ENCODE peak calls at places on chromosomes 16 and 17, in four cellular contexts. One of them, this sample, is unnamed.
A peak's percentile ranks its signal among the peaks of the same experiment; 100 is the strongest.

GRCh38 chr16:76696876-76697275 is 419.7 kb downstream of the CNTNAP4 start:
- DNase-seq in H9: no peak
- DNase-seq in H1: no peak
- DNase-seq in IMR-90: no peak
- DNase-seq in this sample: no peak

GRCh38 chr17:70134777-70135176 is 34.6 kb upstream of the KCNJ2 start:
- DNase-seq in H9: no peak
- DNase-seq in H1: no peak
- DNase-seq in IMR-90: no peak
- DNase-seq in this sample: no peak

GRCh38 chr17:80742091-80742490 is 197.5 kb downstream of the RPTOR start:
- DNase-seq in H9: no peak
- DNase-seq in H1: no peak
- DNase-seq in IMR-90: no peak
- DNase-seq in this sample: peak; percentile 57

GRCh38 chr16:49183911-49184310 is 97.7 kb downstream of the CBLN1 start:
- DNase-seq in H9: peak; percentile 73
- DNase-seq in H1: peak; percentile 7
- DNase-seq in IMR-90: no peak
- DNase-seq in this sample: peak; percentile 64

GRCh38 chr17:79568661-79569060 is 42.2 kb downstream of the RBFOX3 start:
- DNase-seq in H9: no peak
- DNase-seq in H1: no peak
- DNase-seq in IMR-90: no peak
- DNase-seq in this sample: no peak

GRCh38 chr17:42274812-42275526 is 1.2 kb downstream of the STAT5B start:
- DNase-seq in H9: no peak
- DNase-seq in H1: no peak
- DNase-seq in IMR-90: no peak
- DNase-seq in this sample: no peak

GRCh38 chr16:4918790-4919210 is 18.1 kb downstream of the PPL start:
- DNase-seq in H9: peak; percentile 58
- DNase-seq in H1: no peak
- DNase-seq in IMR-90: no peak
- DNase-seq in this sample: no peak

GRCh38 chr16:10150906-10151305 is 31.3 kb downstream of the GRIN2A start:
- DNase-seq in H9: no peak
- DNase-seq in H1: no peak
- DNase-seq in IMR-90: no peak
- DNase-seq in this sample: peak; percentile 46

GRCh38 chr16:72938426-72939164 is 109.3 kb downstream of the ZFHX3 start:
- DNase-seq in H9: no peak
- DNase-seq in H1: no peak
- DNase-seq in IMR-90: peak; percentile 93
- DNase-seq in this sample: no peak

DNA sequence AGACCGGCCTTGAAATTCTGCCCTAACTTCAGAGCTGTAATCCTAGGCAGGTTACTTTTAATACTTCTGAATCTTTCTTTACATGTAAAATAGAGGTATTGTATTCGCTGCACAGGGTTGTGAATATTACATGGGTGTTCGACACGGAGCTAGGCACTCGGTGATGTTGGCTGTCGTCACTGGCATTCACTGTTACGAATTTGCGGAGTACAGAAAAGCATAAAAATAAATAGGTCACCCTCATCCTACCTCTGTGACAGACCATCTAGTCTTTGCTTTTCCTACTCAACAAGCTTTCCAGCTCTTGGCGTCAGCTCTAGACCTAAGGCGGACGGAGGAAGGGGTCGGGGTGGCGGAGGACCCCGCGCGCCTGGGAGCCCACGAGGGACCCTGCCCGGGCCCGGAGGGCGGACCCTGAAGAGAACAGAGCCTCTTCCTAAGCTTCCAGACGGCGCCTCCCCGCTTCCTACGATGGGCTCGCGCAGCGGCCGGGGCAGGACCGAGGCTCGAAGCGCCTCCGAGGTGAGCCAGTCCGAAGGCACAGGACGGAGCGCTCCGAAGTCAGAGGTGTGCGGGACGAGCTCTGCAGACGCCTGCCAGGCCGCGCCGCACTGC is 877 bp upstream of the SPG7 start:
- DNase-seq in H9: no peak
- DNase-seq in H1: no peak
- DNase-seq in IMR-90: no peak
- DNase-seq in this sample: no peak
- H4K5ac ChIP-seq in H9: no peak overlapping the region
- H4K5ac ChIP-seq in H1: peak overlapping the region; percentile 90
- H4K5ac ChIP-seq in IMR-90: peak overlapping the region; percentile 62
- H4K5ac ChIP-seq in this sample: no peak overlapping the region

GRCh38 chr16:65781363-65781762 is 585.1 kb upstream of the CDH5 start:
- DNase-seq in H9: no peak
- DNase-seq in H1: no peak
- DNase-seq in IMR-90: peak; percentile 4
- DNase-seq in this sample: no peak
- H4K5ac ChIP-seq in H9: no peak overlapping the region
- H4K5ac ChIP-seq in H1: no peak overlapping the region
- H4K5ac ChIP-seq in IMR-90: no peak overlapping the region
- H4K5ac ChIP-seq in this sample: no peak overlapping the region

GRCh38 chr17:50359005-50359699 is 13.2 kb downstream of the XYLT2 start:
- DNase-seq in H9: no peak
- DNase-seq in H1: no peak
- DNase-seq in IMR-90: no peak
- DNase-seq in this sample: no peak
- H4K5ac ChIP-seq in H9: no peak overlapping the region
- H4K5ac ChIP-seq in H1: no peak overlapping the region
- H4K5ac ChIP-seq in IMR-90: no peak overlapping the region
- H4K5ac ChIP-seq in this sample: no peak overlapping the region

DNA sequence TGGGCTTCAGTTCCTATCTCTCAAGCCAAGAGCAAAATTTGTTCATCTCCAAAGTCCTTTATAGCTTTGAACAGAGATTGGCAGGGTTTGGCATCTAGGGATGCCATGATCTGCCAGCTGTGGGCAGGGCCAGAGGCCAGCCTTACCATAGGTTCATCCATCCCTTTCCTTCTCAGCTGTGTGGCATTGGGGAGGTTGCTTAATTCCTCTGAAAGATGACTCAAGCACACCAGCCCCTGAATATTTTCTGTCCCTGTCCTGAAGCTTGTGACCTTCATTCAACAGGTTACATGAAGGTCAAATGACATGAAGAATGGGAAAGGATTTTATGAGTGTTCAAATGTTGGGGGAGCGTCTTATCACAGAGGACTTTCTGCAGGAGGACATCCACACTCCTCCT is 3.4 kb downstream of the MT1G start:
- DNase-seq in H9: no peak
- DNase-seq in H1: no peak
- DNase-seq in IMR-90: no peak
- DNase-seq in this sample: no peak
- H4K5ac ChIP-seq in H9: no peak overlapping the region
- H4K5ac ChIP-seq in H1: no peak overlapping the region
- H4K5ac ChIP-seq in IMR-90: no peak overlapping the region
- H4K5ac ChIP-seq in this sample: no peak overlapping the region

DNA sequence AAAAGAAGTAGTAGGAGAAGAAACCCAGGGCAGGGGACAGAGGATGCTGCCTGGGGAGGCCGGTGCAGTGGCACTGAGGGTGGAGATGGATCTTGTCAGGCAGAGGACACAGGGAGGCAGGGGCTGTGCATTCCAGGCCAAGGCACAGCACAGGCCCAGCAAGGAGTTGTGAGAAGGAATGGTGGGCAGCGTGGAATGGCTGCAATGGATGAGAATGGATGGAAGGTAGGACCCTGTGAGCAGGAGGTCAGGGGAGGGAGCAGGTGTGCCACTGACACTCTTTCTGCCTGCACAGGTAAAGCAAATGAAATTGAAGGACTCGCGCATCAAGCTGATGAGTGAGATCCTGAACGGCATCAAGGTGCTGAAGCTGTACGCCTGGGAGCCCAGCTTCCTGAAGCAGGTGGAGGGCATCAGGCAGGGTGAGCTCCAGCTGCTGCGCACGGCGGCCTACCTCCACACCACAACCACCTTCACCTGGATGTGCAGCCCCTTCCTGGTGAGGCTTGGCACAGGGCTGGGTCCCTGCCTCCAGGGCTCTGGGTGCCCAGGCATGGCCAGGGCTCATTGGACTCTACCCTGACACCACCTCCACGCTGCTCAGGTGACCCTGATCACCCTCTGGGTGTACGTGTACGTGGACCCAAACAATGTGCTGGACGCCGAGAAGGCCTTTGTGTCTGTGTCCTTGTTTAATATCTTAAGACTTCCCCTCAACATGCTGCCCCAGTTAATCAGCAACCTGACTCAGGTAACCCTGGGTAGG is 32.8 kb downstream of the ABCC3 start:
- DNase-seq in H9: no peak
- DNase-seq in H1: no peak
- DNase-seq in IMR-90: no peak
- DNase-seq in this sample: no peak
- H4K5ac ChIP-seq in H9: no peak overlapping the region
- H4K5ac ChIP-seq in H1: no peak overlapping the region
- H4K5ac ChIP-seq in IMR-90: peak overlapping the region; percentile 69
- H4K5ac ChIP-seq in this sample: no peak overlapping the region

GRCh38 chr17:27755706-27756466 is 44.4 kb downstream of the NOS2 start:
- DNase-seq in H9: no peak
- DNase-seq in H1: no peak
- DNase-seq in IMR-90: no peak
- DNase-seq in this sample: no peak
- H4K5ac ChIP-seq in H9: no peak overlapping the region
- H4K5ac ChIP-seq in H1: no peak overlapping the region
- H4K5ac ChIP-seq in IMR-90: no peak overlapping the region
- H4K5ac ChIP-seq in this sample: no peak overlapping the region

DNA sequence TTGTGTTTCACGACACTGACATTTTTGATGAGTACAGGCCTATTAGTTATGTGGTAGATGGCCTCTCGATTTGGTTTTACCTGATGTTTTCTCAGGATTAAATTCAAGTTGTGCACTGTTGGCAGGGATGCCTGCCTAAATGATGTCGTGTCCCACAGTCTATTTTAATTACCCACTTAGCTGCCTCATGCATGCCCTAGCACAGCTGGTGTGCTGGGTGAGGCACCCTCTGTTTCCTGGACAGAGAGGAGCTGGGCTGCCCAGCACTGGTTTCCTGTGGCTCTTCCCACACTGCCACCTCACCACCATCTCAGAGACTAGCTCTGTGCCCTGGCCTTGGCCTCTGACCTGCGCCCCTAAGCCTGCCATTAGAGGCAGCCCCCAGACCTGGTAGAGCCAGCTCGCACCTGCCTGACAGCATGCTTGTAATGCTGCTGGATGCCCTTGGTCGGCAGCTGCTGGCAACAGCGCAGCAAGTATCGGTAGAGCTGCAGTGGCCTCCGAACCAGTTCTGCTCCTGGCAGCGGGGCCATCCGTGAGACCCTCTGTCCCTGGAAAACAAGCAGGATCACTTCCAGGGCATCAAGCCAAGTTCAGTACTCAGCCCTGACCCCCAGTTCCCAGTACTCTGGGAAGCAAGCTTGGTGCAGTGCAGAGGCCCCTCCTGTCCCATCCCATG is 10.9 kb downstream of the LYRM9 start:
- DNase-seq in H9: no peak
- DNase-seq in H1: no peak
- DNase-seq in IMR-90: no peak
- DNase-seq in this sample: no peak
- H4K5ac ChIP-seq in H9: no peak overlapping the region
- H4K5ac ChIP-seq in H1: no peak overlapping the region
- H4K5ac ChIP-seq in IMR-90: no peak overlapping the region
- H4K5ac ChIP-seq in this sample: no peak overlapping the region

GRCh38 chr17:63525190-63525946 is 2.2 kb downstream of the KCNH6 start:
- DNase-seq in H9: no peak
- DNase-seq in H1: no peak
- DNase-seq in IMR-90: no peak
- DNase-seq in this sample: peak; percentile 13
- H4K5ac ChIP-seq in H9: no peak overlapping the region
- H4K5ac ChIP-seq in H1: no peak overlapping the region
- H4K5ac ChIP-seq in IMR-90: no peak overlapping the region
- H4K5ac ChIP-seq in this sample: no peak overlapping the region

DNA sequence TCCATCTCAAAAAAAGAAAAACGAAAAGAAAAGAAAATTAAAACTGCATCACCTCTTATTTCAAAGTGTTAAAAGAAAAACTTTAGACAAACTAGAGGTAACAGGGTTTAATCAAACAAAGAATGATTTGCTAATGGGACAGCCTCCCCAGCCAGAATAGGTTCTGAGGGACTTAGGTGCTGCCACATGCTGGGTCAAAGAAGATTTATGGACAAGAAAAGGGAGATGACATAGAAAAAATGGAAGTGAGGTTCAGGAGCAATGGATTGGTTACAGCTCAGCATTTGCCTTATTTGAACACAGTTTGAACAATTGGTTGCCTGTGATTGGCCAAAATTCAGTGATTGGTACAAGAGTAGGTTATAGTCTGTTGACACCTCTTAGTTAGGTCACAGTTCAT is 21.1 kb downstream of the TMC5 start:
- DNase-seq in H9: no peak
- DNase-seq in H1: no peak
- DNase-seq in IMR-90: no peak
- DNase-seq in this sample: no peak
- H4K5ac ChIP-seq in H9: no peak overlapping the region
- H4K5ac ChIP-seq in H1: no peak overlapping the region
- H4K5ac ChIP-seq in IMR-90: no peak overlapping the region
- H4K5ac ChIP-seq in this sample: no peak overlapping the region

GRCh38 chr17:53909802-53910201 is 87.1 kb downstream of the KIF2B start:
- DNase-seq in H9: no peak
- DNase-seq in H1: no peak
- DNase-seq in IMR-90: no peak
- DNase-seq in this sample: no peak
- H4K5ac ChIP-seq in H9: no peak overlapping the region
- H4K5ac ChIP-seq in H1: no peak overlapping the region
- H4K5ac ChIP-seq in IMR-90: no peak overlapping the region
- H4K5ac ChIP-seq in this sample: no peak overlapping the region

This sample was measured in mesendoderm.